ENCODE peak calls at places on chromosomes 12 and 14, in ten cellular contexts. One of them, this sample, is unnamed.

GRCh38 chr12:109804820-109805761 is 28.1 kb downstream of the TRPV4 start:
- DNase-seq in T follicular helper cell: peak
- DNase-seq in GM10248: peak
- DNase-seq in caudate nucleus: peak
- DNase-seq in ascending aorta: no peak
- DNase-seq in Calu3: peak
- DNase-seq in activated CD4-positive, alpha-beta memory T cell treated with anti-CD3 and anti-CD28 coated beads for 36 hours: peak
- DNase-seq in retinal pigment epithelial cell: no peak
- DNase-seq in smooth muscle cell of the brain vasculature: peak
- DNase-seq in left lobe of liver: peak
- DNase-seq in this sample: peak

GRCh38 chr14:73462078-73462715 is 3.9 kb upstream of the NUMB start:
- DNase-seq in T follicular helper cell: no peak
- DNase-seq in GM10248: no peak
- DNase-seq in caudate nucleus: no peak
- DNase-seq in ascending aorta: no peak
- DNase-seq in Calu3: peak
- DNase-seq in activated CD4-positive, alpha-beta memory T cell treated with anti-CD3 and anti-CD28 coated beads for 36 hours: no peak
- DNase-seq in retinal pigment epithelial cell: peak
- DNase-seq in smooth muscle cell of the brain vasculature: no peak
- DNase-seq in left lobe of liver: peak
- DNase-seq in this sample: peak

GRCh38 chr12:1702708-1703107 is 11.8 kb downstream of the ADIPOR2 start:
- DNase-seq in T follicular helper cell: no peak
- DNase-seq in GM10248: no peak
- DNase-seq in caudate nucleus: no peak
- DNase-seq in ascending aorta: no peak
- DNase-seq in Calu3: no peak
- DNase-seq in activated CD4-positive, alpha-beta memory T cell treated with anti-CD3 and anti-CD28 coated beads for 36 hours: no peak
- DNase-seq in retinal pigment epithelial cell: no peak
- DNase-seq in smooth muscle cell of the brain vasculature: no peak
- DNase-seq in left lobe of liver: no peak
- DNase-seq in this sample: no peak

GRCh38 chr14:80587096-80587724 is 354.3 kb downstream of the CEP128 start:
- DNase-seq in T follicular helper cell: no peak
- DNase-seq in GM10248: peak
- DNase-seq in caudate nucleus: no peak
- DNase-seq in ascending aorta: no peak
- DNase-seq in Calu3: no peak
- DNase-seq in activated CD4-positive, alpha-beta memory T cell treated with anti-CD3 and anti-CD28 coated beads for 36 hours: no peak
- DNase-seq in retinal pigment epithelial cell: no peak
- DNase-seq in smooth muscle cell of the brain vasculature: peak
- DNase-seq in left lobe of liver: no peak
- DNase-seq in this sample: peak

GRCh38 chr12:11746024-11746771 is 96.7 kb downstream of the ETV6 start:
- DNase-seq in T follicular helper cell: no peak
- DNase-seq in GM10248: no peak
- DNase-seq in caudate nucleus: no peak
- DNase-seq in ascending aorta: no peak
- DNase-seq in Calu3: peak
- DNase-seq in activated CD4-positive, alpha-beta memory T cell treated with anti-CD3 and anti-CD28 coated beads for 36 hours: no peak
- DNase-seq in retinal pigment epithelial cell: no peak
- DNase-seq in smooth muscle cell of the brain vasculature: no peak
- DNase-seq in left lobe of liver: no peak
- DNase-seq in this sample: no peak

GRCh38 chr12:30746190-30746589 is 8.6 kb downstream of the CAPRIN2 start:
- DNase-seq in T follicular helper cell: no peak
- DNase-seq in GM10248: no peak
- DNase-seq in caudate nucleus: no peak
- DNase-seq in ascending aorta: no peak
- DNase-seq in Calu3: no peak
- DNase-seq in activated CD4-positive, alpha-beta memory T cell treated with anti-CD3 and anti-CD28 coated beads for 36 hours: no peak
- DNase-seq in retinal pigment epithelial cell: no peak
- DNase-seq in smooth muscle cell of the brain vasculature: no peak
- DNase-seq in left lobe of liver: no peak
- DNase-seq in this sample: no peak

GRCh38 chr12:127582074-127582473 is 684.9 kb upstream of the TMEM132C start:
- DNase-seq in T follicular helper cell: no peak
- DNase-seq in GM10248: no peak
- DNase-seq in caudate nucleus: no peak
- DNase-seq in ascending aorta: no peak
- DNase-seq in Calu3: no peak
- DNase-seq in activated CD4-positive, alpha-beta memory T cell treated with anti-CD3 and anti-CD28 coated beads for 36 hours: no peak
- DNase-seq in retinal pigment epithelial cell: no peak
- DNase-seq in smooth muscle cell of the brain vasculature: no peak
- DNase-seq in left lobe of liver: no peak
- DNase-seq in this sample: no peak

GRCh38 chr12:1424674-1425395 is 169.5 kb downstream of the FBXL14 start:
- DNase-seq in T follicular helper cell: no peak
- DNase-seq in GM10248: no peak
- DNase-seq in caudate nucleus: no peak
- DNase-seq in ascending aorta: no peak
- DNase-seq in Calu3: no peak
- DNase-seq in activated CD4-positive, alpha-beta memory T cell treated with anti-CD3 and anti-CD28 coated beads for 36 hours: no peak
- DNase-seq in retinal pigment epithelial cell: no peak
- DNase-seq in smooth muscle cell of the brain vasculature: no peak
- DNase-seq in left lobe of liver: no peak
- DNase-seq in this sample: no peak